ENCODE peak calls at places on chromosomes 5 and 9, in four cellular contexts. U is effector memory CD4-positive, alpha-beta T cell; T is BE2C; Z is CD8-positive, alpha-beta T cell. B is an unnamed sample.

GRCh38 chr5:64790210-64790609 is 21.5 kb downstream of the CWC27 start:
- DNase-seq in U (no peak), T (no peak), Z (no peak), B (no peak)

GRCh38 chr9:137371521-137371941 is 51.4 kb downstream of the EXD3 start:
- DNase-seq in U (no peak), T (no peak), Z (no peak), B (no peak)

GRCh38 chr5:32840606-32841005 is 129.5 kb downstream of the NPR3 start:
- DNase-seq in U (no peak), T (no peak), Z (no peak), B (no peak)

GRCh38 chr5:73625314-73625904 is 587 bp upstream of the ARHGEF28 start:
- DNase-seq in U (no peak), T (no peak), Z (no peak), B (no peak)

GRCh38 chr5:154411338-154411737 is 34.5 kb upstream of the SAP30L start:
- DNase-seq in U (no peak), T (no peak), Z (no peak), B (no peak)

GRCh38 chr9:114525505-114525904 is 20.2 kb upstream of the WHRN start:
- DNase-seq in U (no peak), T (no peak), Z (no peak), B (no peak)

GRCh38 chr5:137900925-137901817 is 11.9 kb downstream of the PKD2L2 start:
- DNase-seq in U (no peak), T (no peak), Z (no peak), B (no peak)

GRCh38 chr5:96079962-96080361 is 118.3 kb upstream of the ELL2 start:
- DNase-seq in U (no peak), T (no peak), Z (no peak), B (no peak)

GRCh38 chr5:127431977-127432376 is 85.5 kb upstream of the PRRC1 start:
- DNase-seq in U (no peak), T (no peak), Z (no peak), B (no peak)

GRCh38 chr5:149804478-149805450 is 74.7 kb downstream of the PPARGC1B start:
- DNase-seq in U (no peak), T (no peak), Z (no peak), B (no peak)

GRCh38 chr9:16026886-16027285 is 474.0 kb downstream of the CCDC171 start:
- DNase-seq in U (no peak), T (no peak), Z (no peak), B (no peak)
- H3K27me3 ChIP-seq in U (no peaks in the 10 kb centered on the region), T (no peaks in the 10 kb centered on the region), Z (no peaks in the 10 kb centered on the region), B (no peaks in the 10 kb centered on the region)

GRCh38 chr5:139705655-139706587 is 57.8 kb downstream of the CXXC5 start:
- DNase-seq in U (no peak), T (no peak), Z (no peak), B (no peak)
- H3K27me3 ChIP-seq in U (no peaks in the 10 kb centered on the region), T (no peaks in the 10 kb centered on the region), Z (no peaks in the 10 kb centered on the region), B (peaks cover 4% of the 10 kb centered on the region)

GRCh38 chr5:176619203-176619568 is 9.2 kb upstream of the GPRIN1 start:
- DNase-seq in U (peak; percentile 55), T (peak; percentile 99), Z (peak; percentile 77), B (peak; percentile 77)

GRCh38 chr5:176614805-176615478 is 5.0 kb upstream of the GPRIN1 start:
- DNase-seq in U (no peak), T (no peak), Z (no peak), B (no peak)

GRCh38 chr5:176619569-176620332 is 9.8 kb upstream of the GPRIN1 start:
- DNase-seq in U (no peak), T (no peak), Z (no peak), B (no peak)

GRCh38 chr5:176618783-176619182 is 8.8 kb upstream of the GPRIN1 start:
- DNase-seq in U (no peak), T (peak; percentile 38), Z (no peak), B (no peak)

DNA sequence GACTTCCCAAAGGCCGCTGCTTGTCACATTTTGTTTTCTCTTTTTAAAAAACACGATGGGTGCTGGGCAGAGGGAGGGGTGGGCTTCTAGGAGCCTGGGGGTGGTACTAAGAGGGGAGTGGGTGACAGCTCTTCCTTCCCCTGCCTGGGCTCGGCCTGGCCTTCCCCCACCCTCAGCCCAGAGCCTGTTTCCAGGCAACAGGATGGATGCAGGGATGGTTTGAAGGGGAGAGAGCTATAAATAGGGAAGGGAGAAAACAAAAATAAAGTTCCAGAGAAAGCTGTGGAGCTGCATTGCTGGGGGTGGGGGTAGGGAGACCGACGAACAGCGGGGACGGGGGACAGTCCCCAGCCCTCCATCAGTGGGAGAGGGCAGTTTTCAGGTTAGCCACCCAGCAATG is 6.6 kb upstream of the GPRIN1 start:
- DNase-seq in U (no peak), T (no peak), Z (no peak), B (no peak)
- H3K27me3 ChIP-seq in U (peaks cover 40% of the 10 kb centered on the region), T (peaks cover 13% of the 10 kb centered on the region), Z (peaks cover 24% of the 10 kb centered on the region), B (peaks cover 35% of the 10 kb centered on the region)

GRCh38 chr9:23830949-23831730 is 5.1 kb upstream of the ELAVL2 start:
- DNase-seq in U (no peak), T (no peak), Z (no peak), B (no peak)
- H3K27me3 ChIP-seq in U (no peaks in the 10 kb centered on the region), T (peaks cover 4% of the 10 kb centered on the region), Z (no peaks in the 10 kb centered on the region), B (no peaks in the 10 kb centered on the region)

DNA sequence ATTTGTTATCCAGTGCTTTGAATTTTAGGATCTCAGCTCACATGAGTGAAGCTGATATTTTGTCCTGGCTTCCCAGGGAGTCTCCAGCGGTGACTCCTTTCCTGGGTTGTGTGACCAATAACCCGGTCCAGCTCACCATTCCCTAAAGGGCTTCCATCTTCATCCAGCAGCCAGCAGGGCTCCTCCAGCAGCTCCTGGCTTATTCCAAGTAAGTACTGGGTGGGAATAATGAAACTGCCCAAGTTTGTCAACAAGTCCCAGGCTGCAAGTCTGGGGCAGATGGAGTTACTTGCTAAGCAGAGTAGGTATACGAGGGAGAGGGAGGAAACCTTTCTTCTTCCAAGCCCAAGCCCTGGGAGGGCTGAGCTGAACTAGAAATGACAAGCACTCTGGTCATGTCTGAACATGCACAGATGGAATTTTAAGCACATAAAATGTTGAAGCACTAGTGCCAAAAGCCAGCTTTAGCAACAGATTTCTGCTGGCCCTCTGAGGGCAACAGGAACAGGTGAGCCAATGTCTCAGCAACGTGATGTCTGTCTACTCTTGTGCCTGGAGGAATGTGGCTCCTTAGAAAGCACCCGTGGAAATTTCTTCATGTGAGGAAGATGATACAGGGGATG is 153.7 kb upstream of the DAPK1 start:
- DNase-seq in U (no peak), T (no peak), Z (no peak), B (no peak)
- H3K27me3 ChIP-seq in U (no peaks in the 10 kb centered on the region), T (no peaks in the 10 kb centered on the region), Z (no peaks in the 10 kb centered on the region), B (no peaks in the 10 kb centered on the region)

GRCh38 chr9:126626117-126627022 is 12.6 kb downstream of the LMX1B start:
- DNase-seq in U (no peak), T (no peak), Z (no peak), B (no peak)

GRCh38 chr9:126630458-126631237 is 16.9 kb downstream of the LMX1B start:
- DNase-seq in U (no peak), T (peak; percentile 60), Z (no peak), B (no peak)

GRCh38 chr9:126628146-126628545 is 14.4 kb downstream of the LMX1B start:
- DNase-seq in U (no peak), T (peak; percentile 49), Z (no peak), B (no peak)

GRCh38 chr9:126631254-126631653 is 17.5 kb downstream of the LMX1B start:
- DNase-seq in U (no peak), T (peak; percentile 43), Z (no peak), B (no peak)

GRCh38 chr9:126629007-126629674 is 15.4 kb downstream of the LMX1B start:
- DNase-seq in U (no peak), T (no peak), Z (no peak), B (no peak)
- H3K27me3 ChIP-seq in U (peaks cover 63% of the 10 kb centered on the region), T (peaks cover 92% of the 10 kb centered on the region), Z (peaks cover 28% of the 10 kb centered on the region), B (peaks cover 34% of the 10 kb centered on the region)

GRCh38 chr9:133997584-133997983 is 5.5 kb upstream of the VAV2 start:
- DNase-seq in U (no peak), T (no peak), Z (no peak), B (no peak)

GRCh38 chr9:133999866-134000265 is 7.7 kb upstream of the VAV2 start:
- DNase-seq in U (no peak), T (no peak), Z (no peak), B (no peak)

GRCh38 chr9:133996531-133997520 is 4.7 kb upstream of the VAV2 start:
- DNase-seq in U (no peak), T (no peak), Z (no peak), B (no peak)

GRCh38 chr9:134002796-134003195 is 10.7 kb upstream of the VAV2 start:
- DNase-seq in U (no peak), T (no peak), Z (no peak), B (no peak)

GRCh38 chr9:133998915-133999580 is 6.9 kb upstream of the VAV2 start:
- DNase-seq in U (no peak), T (no peak), Z (no peak), B (no peak)
- H3K27me3 ChIP-seq in U (peaks cover 4% of the 10 kb centered on the region), T (no peaks in the 10 kb centered on the region), Z (no peaks in the 10 kb centered on the region), B (no peaks in the 10 kb centered on the region)